ENCODE peak calls at places on chromosome 2, in five cellular contexts. X is HEK293T, R is HepG2, T is NT2/D1, L is GM12878. N is an unnamed sample.
A peak's percentile ranks its signal among the peaks of the same experiment; 100 is the strongest.

GRCh38 chr2:8515864-8516533 is 165.9 kb upstream of the ID2 start:
- DNase-seq in R (no peak), X (no peak), L (peak; percentile 76), T (no peak), N (no peak)

GRCh38 chr2:176763871-176764404 is 448.7 kb upstream of the HNRNPA3 start:
- DNase-seq in T (peak; percentile 72), R (no peak), L (peak; percentile 16), X (no peak), N (peak; percentile 60)

GRCh38 chr2:10400568-10400977 is 47.6 kb downstream of the ODC1 start:
- DNase-seq in T (no peak), L (peak; percentile 50), R (no peak), X (no peak), N (no peak)

GRCh38 chr2:119288576-119288975 is 64.9 kb downstream of the STEAP3 start:
- DNase-seq in L (no peak), X (no peak), T (no peak), R (no peak), N (no peak)

GRCh38 chr2:20620696-20621365 is 30.1 kb downstream of the HS1BP3 start:
- DNase-seq in X (no peak), R (no peak), T (no peak), L (no peak), N (no peak)

GRCh38 chr2:191386938-191387536 is 141.8 kb downstream of the MYO1B start:
- DNase-seq in R (no peak), L (no peak), X (no peak), T (no peak), N (no peak)

GRCh38 chr2:169091761-169092523 is 22.6 kb downstream of the DHRS9 start:
- DNase-seq in L (no peak), T (no peak), X (no peak), R (no peak), N (no peak)

GRCh38 chr2:138020432-138020831 is 56.2 kb downstream of the HNMT start:
- DNase-seq in R (no peak), X (no peak), L (no peak), T (no peak), N (no peak)

GRCh38 chr2:55111570-55112228 is 61.4 kb upstream of the RTN4 start:
- DNase-seq in L (no peak), T (no peak), R (peak; percentile 68), X (peak; percentile 63), N (no peak)

GRCh38 chr2:63488118-63488713 is 100.1 kb downstream of the WDPCP start:
- DNase-seq in R (peak; percentile 21), X (peak; percentile 10), L (no peak), T (peak; percentile 15), N (no peak)

GRCh38 chr2:20514596-20515269 is 67.9 kb downstream of the RHOB start:
- DNase-seq in T (peak; percentile 38), R (no peak), L (no peak), X (no peak), N (no peak)

GRCh38 chr2:203476881-203477280 is 58.2 kb downstream of the RAPH1 start:
- DNase-seq in R (no peak), L (no peak), X (no peak), T (no peak), N (no peak)

GRCh38 chr2:137009953-137010352 is 244.6 kb downstream of the THSD7B start:
- DNase-seq in R (no peak), L (no peak), T (no peak), X (no peak), N (no peak)

GRCh38 chr2:103898561-103898960 is 955.4 kb upstream of the POU3F3 start:
- DNase-seq in X (no peak), T (no peak), R (no peak), L (no peak), N (no peak)

GRCh38 chr2:120977582-120978358 is 242.1 kb downstream of the GLI2 start:
- DNase-seq in R (no peak), T (no peak), L (no peak), X (no peak), N (no peak)

GRCh38 chr2:107132141-107132540 is 246.2 kb upstream of the ST6GAL2 start:
- DNase-seq in T (no peak), L (no peak), R (no peak), X (no peak), N (no peak)

GRCh38 chr2:7272180-7272579 is 355.0 kb downstream of the RNF144A start:
- DNase-seq in T (no peak), X (no peak), R (no peak), L (no peak), N (no peak)

GRCh38 chr2:68155618-68156017 is 2.1 kb upstream of the PNO1 start:
- DNase-seq in R (no peak), X (no peak), L (no peak), T (no peak), N (no peak)

GRCh38 chr2:36507408-36507812 is 90.6 kb downstream of the FEZ2 start:
- DNase-seq in L (no peak), R (peak; percentile 79), T (peak; percentile 86), X (peak; percentile 63), N (no peak)

GRCh38 chr2:102436284-102436683 is 13.3 kb downstream of the IL18RAP start:
- DNase-seq in R (no peak), X (no peak), T (no peak), L (no peak), N (no peak)

GRCh38 chr2:224440988-224441387 is 39.1 kb upstream of the FAM124B start:
- DNase-seq in L (no peak), T (no peak), R (peak; percentile 14), X (no peak), N (no peak)

GRCh38 chr2:241534701-241535375 is 23.7 kb upstream of the BOK start:
- DNase-seq in L (no peak), T (no peak), R (no peak), X (no peak), N (no peak)

GRCh38 chr2:12701786-12702660 is 14.7 kb upstream of the TRIB2 start:
- DNase-seq in R (no peak), T (no peak), X (no peak), L (no peak), N (no peak)

GRCh38 chr2:223972656-223973102 is 15.4 kb downstream of the MRPL44 start:
- DNase-seq in R (peak; percentile 59), L (no peak), T (no peak), X (no peak), N (no peak)

GRCh38 chr2:65075605-65076344 is 19.6 kb downstream of the CEP68 start:
- DNase-seq in R (peak; percentile 30), X (no peak), T (no peak), L (no peak), N (no peak)

GRCh38 chr2:69385443-69386151 is 1.4 kb downstream of the GFPT1 start:
- DNase-seq in T (no peak), R (no peak), X (no peak), L (no peak), N (no peak)

GRCh38 chr2:128306081-128306930 is 12.4 kb downstream of the HS6ST1 start:
- DNase-seq in X (no peak), T (no peak), R (peak; percentile 95), L (no peak), N (no peak)

GRCh38 chr2:171711351-171711750 is 24.1 kb downstream of the DYNC1I2 start:
- DNase-seq in L (no peak), X (no peak), R (no peak), T (no peak), N (no peak)

GRCh38 chr2:171706152-171706803 is 19.0 kb downstream of the DYNC1I2 start:
- DNase-seq in T (no peak), X (no peak), L (no peak), R (peak; percentile 34), N (no peak)

GRCh38 chr2:171707752-171708151 is 20.5 kb downstream of the DYNC1I2 start:
- DNase-seq in R (no peak), X (no peak), L (no peak), T (no peak), N (no peak)

GRCh38 chr2:171709011-171709685 is 21.9 kb downstream of the DYNC1I2 start:
- DNase-seq in T (no peak), R (no peak), X (no peak), L (no peak), N (no peak)

DNA sequence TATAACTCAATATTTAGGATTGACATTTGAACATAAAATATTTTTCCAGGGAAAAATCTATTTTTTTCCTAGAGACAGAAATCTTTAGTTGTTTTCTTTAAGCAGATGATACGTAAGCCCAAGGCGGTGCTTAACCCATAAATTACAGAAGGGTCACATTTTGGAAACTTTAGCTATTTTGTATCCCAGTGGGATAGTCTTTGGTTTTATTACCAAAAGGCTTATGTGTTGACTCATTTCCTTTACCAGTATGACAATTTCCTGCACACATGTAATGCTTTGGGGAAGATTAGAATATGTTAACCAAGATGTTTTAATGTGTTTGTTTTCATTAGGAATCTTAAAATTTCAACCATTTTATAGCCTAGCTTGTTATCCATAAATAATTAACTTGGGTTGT is 24.8 kb downstream of the DYNC1I2 start:
- DNase-seq in L (no peak), R (no peak), X (peak; percentile 9), T (no peak), N (no peak)
- TF ChIP-seq SUZ12 in L (no peak), R (no peak), X (no peak), T (no peak), N (no peak)

GRCh38 chr2:146615778-146616177 is 1229.1 kb upstream of the ACVR2A start:
- DNase-seq in X (no peak), R (no peak), T (no peak), L (no peak), N (no peak)
- TF ChIP-seq SUZ12 in X (no peak), R (no peak), T (no peak), L (no peak), N (no peak)

GRCh38 chr2:108855194-108855593 is 68.6 kb downstream of the CCDC138 start:
- DNase-seq in X (no peak), T (no peak), R (peak; percentile 23), L (no peak), N (no peak)
- TF ChIP-seq SUZ12 in X (no peak), T (no peak), R (no peak), L (no peak), N (no peak)

GRCh38 chr2:109382236-109382930 is 231.4 kb downstream of the SEPTIN10 start:
- DNase-seq in L (no peak), R (no peak), T (no peak), X (no peak), N (peak; percentile 35)
- TF ChIP-seq SUZ12 in L (no peak), R (no peak), T (no peak), X (no peak), N (no peak)

GRCh38 chr2:238528953-238529781 is 102.4 kb downstream of the ASB1 start:
- DNase-seq in L (no peak), R (peak; percentile 95), X (no peak), T (no peak), N (no peak)
- TF ChIP-seq SUZ12 in L (no peak), R (no peak), X (no peak), T (no peak), N (no peak)

GRCh38 chr2:219510512-219511135 is 3.7 kb upstream of the ASIC4 start:
- DNase-seq in R (no peak), L (no peak), T (no peak), X (no peak), N (no peak)
- TF ChIP-seq SUZ12 in R (no peak), L (no peak), T (no peak), X (no peak), N (no peak)